ENCODE peak calls at places on chromosomes 7 and 10, in six cellular contexts. G is SK-N-SH, D is HCT116, Z is PC-3, V is MM.1S, J is GM23248. P is an unnamed sample.

GRCh38 chr7:44989132-44989531 is 10.3 kb upstream of the MYO1G start:
- DNase-seq in G (no peak), D (no peak), Z (no peak), V (no peak), J (no peak), P (no peak)

GRCh38 chr10:35813219-35813618 is 171.1 kb upstream of the FZD8 start:
- DNase-seq in G (no peak), D (no peak), Z (no peak), V (no peak), J (no peak), P (no peak)

GRCh38 chr7:99607548-99607947 is 9.2 kb upstream of the ZSCAN25 start:
- DNase-seq in G (no peak), D (no peak), Z (no peak), V (no peak), J (no peak), P (no peak)

GRCh38 chr7:100806276-100806675 is 21.0 kb downstream of the EPHB4 start:
- DNase-seq in G (no peak), D (no peak), Z (no peak), V (no peak), J (no peak), P (no peak)

GRCh38 chr7:117530390-117530789 is 50.6 kb downstream of the CFTR start:
- DNase-seq in G (no peak), D (no peak), Z (no peak), V (no peak), J (no peak), P (no peak)

GRCh38 chr7:150375662-150376521 is 3.2 kb upstream of the ZNF775 start:
- DNase-seq in G (no peak), D (no peak), Z (no peak), V (peak), J (no peak), P (peak)

GRCh38 chr7:149286811-149287400 is 24.9 kb downstream of the ZNF783 start:
- DNase-seq in G (no peak), D (no peak), Z (peak), V (no peak), J (peak), P (no peak)

GRCh38 chr7:126690104-126690503 is 562.6 kb downstream of the GRM8 start:
- DNase-seq in G (no peak), D (no peak), Z (no peak), V (no peak), J (no peak), P (no peak)

GRCh38 chr7:83347836-83348482 is 185.3 kb upstream of the PCLO start:
- DNase-seq in G (peak), D (no peak), Z (peak), V (no peak), J (peak), P (no peak)

GRCh38 chr7:84611391-84611790 is 416.8 kb upstream of the SEMA3A start:
- DNase-seq in G (no peak), D (no peak), Z (no peak), V (no peak), J (no peak), P (no peak)

GRCh38 chr10:117221156-117221711 is 19.7 kb upstream of the SLC18A2 start:
- DNase-seq in G (peak), D (peak), Z (peak), V (no peak), J (peak), P (peak)

GRCh38 chr10:116268976-116269375 is 4.0 kb downstream of the GFRA1 start:
- DNase-seq in G (peak), D (no peak), Z (no peak), V (no peak), J (no peak), P (no peak)

GRCh38 chr10:98323221-98324164 is 55.5 kb upstream of the LOXL4 start:
- DNase-seq in G (no peak), D (peak), Z (peak), V (no peak), J (peak), P (no peak)

GRCh38 chr7:70937424-70937823 is 194.5 kb upstream of the GALNT17 start:
- DNase-seq in G (no peak), D (no peak), Z (no peak), V (no peak), J (no peak), P (no peak)
- H3K9ac ChIP-seq in G (no peak), D (no peak), Z (no peak), V (no peak), J (no peak), P (no peak)

DNA sequence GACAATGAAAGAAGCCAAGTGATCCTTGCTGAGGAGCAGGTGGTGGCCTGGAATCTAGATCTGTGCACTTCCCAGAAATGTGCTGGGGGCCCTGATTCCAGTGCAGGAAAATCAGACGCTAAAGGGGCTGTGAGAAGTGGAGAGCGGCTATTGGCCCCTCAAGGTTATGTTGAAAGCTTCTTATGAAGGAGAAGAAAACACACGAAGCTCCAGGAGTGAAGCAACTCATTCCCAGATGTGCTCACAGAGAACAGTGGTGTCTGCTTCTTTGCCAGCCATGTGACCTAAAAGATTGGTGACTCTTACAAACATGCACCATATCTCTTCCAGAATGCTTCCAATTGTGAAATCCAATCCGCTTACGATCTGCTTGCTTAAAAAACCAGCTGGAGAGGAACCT is 679.3 kb upstream of the IGFBP3 start:
- DNase-seq in G (no peak), D (no peak), Z (no peak), V (no peak), J (peak), P (no peak)
- TF ChIP-seq EZH2phosphoT487 in G (no peak), D (no peak), Z (no peak), V (no peak), J (no peak), P (no peak)

GRCh38 chr7:51062222-51062987 is 254.2 kb downstream of the COBL start:
- DNase-seq in G (no peak), D (no peak), Z (no peak), V (no peak), J (peak), P (peak)

GRCh38 chr7:51064688-51065087 is 251.9 kb downstream of the COBL start:
- DNase-seq in G (no peak), D (no peak), Z (no peak), V (no peak), J (no peak), P (no peak)

GRCh38 chr7:51058764-51059163 is 257.8 kb downstream of the COBL start:
- DNase-seq in G (no peak), D (no peak), Z (no peak), V (no peak), J (no peak), P (no peak)

GRCh38 chr7:51059493-51059892 is 257.1 kb downstream of the COBL start:
- DNase-seq in G (no peak), D (no peak), Z (no peak), V (no peak), J (no peak), P (no peak)

GRCh38 chr7:51060536-51060935 is 256.1 kb downstream of the COBL start:
- DNase-seq in G (no peak), D (no peak), Z (no peak), V (no peak), J (no peak), P (no peak)
- H3K9ac ChIP-seq in G (no peak), D (no peak), Z (no peak), V (no peak), J (no peak), P (no peak)

GRCh38 chr10:24306507-24306875 is 97.6 kb downstream of the KIAA1217 start:
- DNase-seq in G (no peak), D (no peak), Z (no peak), V (no peak), J (peak), P (peak)
- TF ChIP-seq EZH2phosphoT487 in G (no peak), D (no peak), Z (no peak), V (no peak), J (no peak), P (no peak)

DNA sequence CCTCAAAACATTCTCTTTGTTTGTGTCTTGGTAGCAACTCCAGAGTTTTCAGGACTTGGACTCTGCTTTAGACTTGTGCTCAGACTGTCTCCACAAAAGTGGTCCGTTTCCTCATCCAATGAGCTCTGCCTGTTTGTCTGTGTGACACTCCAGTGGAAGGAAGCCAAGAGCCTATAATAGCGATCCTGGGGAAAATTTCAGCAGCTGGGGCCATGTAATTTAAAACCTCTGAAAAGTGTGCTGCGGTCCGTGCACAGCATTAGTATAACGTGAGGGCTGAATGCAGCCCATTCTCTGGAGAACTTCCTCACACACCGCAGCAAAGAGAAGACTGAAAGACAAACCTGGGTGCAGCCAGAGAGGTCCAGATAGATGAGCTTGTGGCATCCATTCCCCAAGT is at the start of gene LRRC17:
- DNase-seq in G (no peak), D (no peak), Z (no peak), V (no peak), J (peak), P (peak)
- H3K9ac ChIP-seq in G (peak), D (no peak), Z (no peak), V (no peak), J (peak), P (no peak)

P was measured in neural progenitor cell.